ENCODE peak calls at places on chromosome 5, in five cellular contexts. N, Z, C, D and V are unnamed samples.
A peak's percentile ranks its signal among the peaks of the same experiment; 100 is the strongest.

GRCh38 chr5:41115281-41115680 is 44.1 kb upstream of the MROH2B start:
- DNase-seq in Z (peak; percentile 2), C (no peak), D (no peak), N (no peak), V (no peak)

GRCh38 chr5:143262393-143263174 is 140.9 kb downstream of the NR3C1 start:
- DNase-seq in D (peak; percentile 27), N (no peak), C (no peak), Z (no peak), V (no peak)

GRCh38 chr5:167511-167910 is 23.8 kb upstream of the LRRC14B start:
- DNase-seq in C (no peak), N (no peak), D (no peak), Z (no peak), V (no peak)

GRCh38 chr5:56523779-56524178 is 290.6 kb upstream of the ANKRD55 start:
- DNase-seq in D (no peak), C (no peak), N (no peak), Z (no peak), V (no peak)

GRCh38 chr5:136598901-136599300 is 233.6 kb upstream of the TRPC7 start:
- DNase-seq in Z (no peak), C (no peak), N (no peak), D (no peak), V (no peak)

GRCh38 chr5:140574165-140574564 is 9.5 kb downstream of the SLC35A4 start:
- DNase-seq in N (no peak), D (no peak), Z (no peak), C (no peak), V (no peak)

GRCh38 chr5:134440185-134440755 is 28.6 kb upstream of the CDKN2AIPNL start:
- DNase-seq in N (no peak), Z (no peak), D (no peak), C (no peak), V (no peak)

GRCh38 chr5:135740475-135740874 is 94.0 kb upstream of the SLC25A48 start:
- DNase-seq in D (no peak), C (no peak), N (no peak), Z (no peak), V (no peak)

GRCh38 chr5:69217154-69217731 is 17.4 kb upstream of the CDK7 start:
- DNase-seq in Z (no peak), N (no peak), D (no peak), C (peak; percentile 98), V (peak; percentile 99)

GRCh38 chr5:39459091-39459490 is 34.3 kb upstream of the DAB2 start:
- DNase-seq in Z (no peak), D (no peak), N (no peak), C (no peak), V (no peak)

GRCh38 chr5:131396015-131396414 is 132.2 kb downstream of the CDC42SE2 start:
- DNase-seq in Z (no peak), D (no peak), C (no peak), N (no peak), V (no peak)

GRCh38 chr5:52743970-52744369 is 43.7 kb upstream of the ITGA1 start:
- DNase-seq in N (no peak), Z (peak; percentile 14), C (no peak), D (no peak), V (no peak)

GRCh38 chr5:121976979-121977378 is 15.2 kb downstream of the SRFBP1 start:
- DNase-seq in Z (no peak), D (no peak), N (no peak), C (no peak), V (no peak)

GRCh38 chr5:67089200-67089725 is 107.3 kb downstream of the CD180 start:
- DNase-seq in C (no peak), D (no peak), N (peak; percentile 36), Z (no peak), V (no peak)

GRCh38 chr5:170437621-170438375 is 48.6 kb upstream of the KCNMB1 start:
- DNase-seq in N (no peak), C (no peak), Z (no peak), D (no peak), V (no peak)

GRCh38 chr5:33785571-33785970 is 106.2 kb downstream of the ADAMTS12 start:
- DNase-seq in N (no peak), D (no peak), Z (no peak), C (no peak), V (no peak)

GRCh38 chr5:149893403-149893931 is 51.1 kb downstream of the PDE6A start:
- DNase-seq in N (no peak), C (no peak), D (no peak), Z (no peak), V (no peak)

GRCh38 chr5:1973391-1974013 is 90.8 kb upstream of the IRX4 start:
- DNase-seq in N (peak; percentile 85), C (no peak), Z (no peak), D (no peak), V (no peak)

GRCh38 chr5:43039468-43040286 is 442 bp downstream of the ANXA2R start:
- DNase-seq in N (no peak), Z (peak; percentile 60), C (peak; percentile 30), D (peak; percentile 50), V (peak; percentile 68)
- TF ChIP-seq POLR2AphosphoS5 in N (peak; percentile 26), Z (no peak), C (peak; percentile 43), D (no peak), V (no peak)

GRCh38 chr5:110899566-110900412 is 161.0 kb downstream of the SLC25A46 start:
- DNase-seq in N (no peak), D (no peak), C (no peak), Z (peak; percentile 48), V (no peak)
- TF ChIP-seq POLR2AphosphoS5 in N (no peak), D (no peak), C (no peak), Z (no peak), V (no peak)

GRCh38 chr5:116573617-116574431 is 799 bp downstream of the SEMA6A start:
- DNase-seq in N (no peak), C (no peak), Z (no peak), D (no peak), V (peak; percentile 27)

GRCh38 chr5:116573279-116573616 is 1.4 kb downstream of the SEMA6A start:
- DNase-seq in Z (no peak), C (no peak), D (no peak), N (no peak), V (peak; percentile 50)

GRCh38 chr5:116575635-116576042 is 1.0 kb upstream of the SEMA6A start:
- DNase-seq in N (no peak), Z (peak; percentile 62), D (no peak), C (no peak), V (peak; percentile 29)

GRCh38 chr5:116576043-116576713 is 1.6 kb upstream of the SEMA6A start:
- DNase-seq in N (peak; percentile 30), Z (peak; percentile 93), D (peak; percentile 24), C (peak; percentile 83), V (peak; percentile 71)

GRCh38 chr5:116574682-116575634 is at the start of gene SEMA6A:
- DNase-seq in N (peak; percentile 87), Z (peak; percentile 98), C (peak; percentile 18), D (peak; percentile 61), V (peak; percentile 96)
- TF ChIP-seq POLR2AphosphoS5 in N (peak; percentile 68), Z (peak; percentile 93), C (no peak), D (no peak), V (peak; percentile 89)

GRCh38 chr5:15835514-15835913 is 335.5 kb downstream of the FBXL7 start:
- DNase-seq in C (no peak), Z (no peak), D (no peak), N (no peak), V (no peak)

GRCh38 chr5:15833365-15833764 is 333.4 kb downstream of the FBXL7 start:
- DNase-seq in Z (no peak), N (no peak), C (no peak), D (no peak), V (no peak)

GRCh38 chr5:15831408-15831807 is 331.4 kb downstream of the FBXL7 start:
- DNase-seq in N (no peak), C (no peak), D (no peak), Z (no peak), V (no peak)

GRCh38 chr5:15837584-15838289 is 337.8 kb downstream of the FBXL7 start:
- DNase-seq in D (no peak), N (no peak), Z (no peak), C (no peak), V (no peak)

GRCh38 chr5:15834596-15835245 is 334.7 kb downstream of the FBXL7 start:
- DNase-seq in C (no peak), Z (peak; percentile 19), D (no peak), N (no peak), V (no peak)
- TF ChIP-seq POLR2AphosphoS5 in C (no peak), Z (no peak), D (no peak), N (no peak), V (no peak)

GRCh38 chr5:179343021-179343781 is 2.1 kb downstream of the ADAMTS2 start:
- DNase-seq in D (no peak), Z (peak; percentile 47), N (no peak), C (no peak), V (no peak)
- TF ChIP-seq POLR2AphosphoS5 in D (no peak), Z (no peak), N (no peak), C (no peak), V (no peak)

DNA sequence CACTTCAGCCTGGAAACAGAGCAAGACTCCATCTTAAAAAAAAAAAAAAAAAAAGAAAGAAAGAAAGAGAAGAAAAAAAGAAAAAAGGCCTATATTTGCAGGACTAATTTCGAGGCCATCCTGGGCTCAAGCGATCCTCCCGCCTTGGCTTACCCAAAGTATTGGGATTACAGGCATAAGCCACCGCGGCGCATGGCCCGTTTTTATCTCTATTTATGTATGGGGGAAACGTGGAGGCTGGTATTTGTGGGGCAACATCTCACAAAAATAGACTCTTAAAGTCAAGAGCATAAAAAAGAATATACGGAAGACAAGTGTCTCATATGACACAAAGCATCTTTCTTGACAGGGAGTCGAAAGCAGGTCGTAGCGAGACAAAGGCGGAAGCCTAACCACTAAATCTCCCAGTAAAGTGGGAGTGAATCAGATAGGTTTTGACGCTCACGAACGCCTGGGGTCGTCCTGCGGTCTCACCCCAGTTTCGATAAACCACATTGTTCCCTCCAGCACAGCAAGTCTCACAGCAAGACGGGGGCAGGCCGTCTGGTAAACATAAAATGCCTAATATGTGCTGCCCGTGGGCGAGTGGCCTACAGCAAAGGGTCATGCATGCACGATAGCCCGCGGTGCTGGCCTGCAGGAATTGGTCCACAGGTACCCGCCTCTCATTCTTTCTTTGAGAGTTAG is 1.8 kb upstream of the TRIM41 start:
- DNase-seq in C (no peak), N (peak; percentile 45), D (no peak), Z (peak; percentile 47), V (peak; percentile 23)
- TF ChIP-seq POLR2AphosphoS5 in C (peak; percentile 4), N (no peak), D (no peak), Z (no peak), V (no peak)